ENCODE peak calls at places on chromosomes 2 and 18, in six cellular contexts. H is DMS153, R is breast epithelium, A is skeletal muscle cell, J is naive B cell, K is GM13976. E is an unnamed sample.

GRCh38 chr2:20650880-20651730 is at the start of gene HS1BP3:
- DNase-seq in H (peak), R (peak), A (no peak), J (peak), K (peak), E (peak)

GRCh38 chr2:25936889-25937545 is 45.3 kb downstream of the KIF3C start:
- DNase-seq in H (peak), R (no peak), A (peak), J (no peak), K (no peak), E (no peak)

GRCh38 chr2:162091325-162092007 is 17.5 kb upstream of the DPP4 start:
- DNase-seq in H (peak), R (no peak), A (no peak), J (no peak), K (no peak), E (no peak)

GRCh38 chr18:56522826-56523225 is 115.6 kb downstream of the TXNL1 start:
- DNase-seq in H (no peak), R (no peak), A (peak), J (no peak), K (no peak), E (no peak)

GRCh38 chr18:5543854-5544389 is at the start of gene EPB41L3:
- DNase-seq in H (no peak), R (no peak), A (no peak), J (no peak), K (peak), E (no peak)

GRCh38 chr2:65922794-65923193 is 490.4 kb upstream of the SPRED2 start:
- DNase-seq in H (no peak), R (peak), A (no peak), J (no peak), K (no peak), E (no peak)

GRCh38 chr18:62885804-62886203 is 170.5 kb downstream of the PHLPP1 start:
- DNase-seq in H (no peak), R (no peak), A (no peak), J (no peak), K (no peak), E (no peak)

GRCh38 chr2:26612522-26613240 is 28.5 kb downstream of the CIB4 start:
- DNase-seq in H (no peak), R (no peak), A (no peak), J (no peak), K (no peak), E (no peak)

GRCh38 chr2:226631187-226631586 is 168.4 kb downstream of the IRS1 start:
- DNase-seq in H (no peak), R (no peak), A (no peak), J (no peak), K (no peak), E (no peak)

GRCh38 chr18:13726972-13727331 is 479 bp downstream of the RNMT start:
- DNase-seq in H (no peak), R (peak), A (peak), J (no peak), K (peak), E (peak)